ENCODE peak calls at places on chromosomes 3 and 15, in nine cellular contexts. X, T, Z, D, G, V, A, Y and J are unnamed samples.

GRCh38 chr15:88498991-88499390 is 31.5 kb downstream of the MRPS11 start:
- DNase-seq in X (no peak), T (no peak), Z (no peak), D (no peak), G (no peak), V (no peak), A (peak; percentile 100), Y (no peak), J (no peak)

GRCh38 chr3:14507757-14508504 is 32.2 kb downstream of the GRIP2 start:
- DNase-seq in X (no peak), T (peak; percentile 25), Z (no peak), D (no peak), G (no peak), V (no peak), A (no peak), Y (no peak), J (no peak)

GRCh38 chr15:89385596-89386242 is 51.1 kb upstream of the POLG start:
- DNase-seq in X (no peak), T (no peak), Z (peak; percentile 43), D (no peak), G (no peak), V (no peak), A (no peak), Y (no peak), J (peak; percentile 58)

GRCh38 chr3:160403796-160404510 is 4.5 kb downstream of the SMC4 start:
- DNase-seq in X (no peak), T (no peak), Z (peak; percentile 36), D (peak; percentile 39), G (no peak), V (no peak), A (no peak), Y (no peak), J (no peak)

GRCh38 chr3:141686477-141687280 is 51.4 kb upstream of the RNF7 start:
- DNase-seq in X (no peak), T (no peak), Z (peak; percentile 65), D (peak; percentile 82), G (peak; percentile 71), V (no peak), A (peak; percentile 87), Y (peak; percentile 69), J (peak; percentile 84)

GRCh38 chr3:126927405-126927750 is 55.5 kb upstream of the PLXNA1 start:
- DNase-seq in X (no peak), T (no peak), Z (no peak), D (peak; percentile 33), G (no peak), V (no peak), A (peak; percentile 52), Y (no peak), J (peak; percentile 62)

GRCh38 chr3:169954142-169954756 is 12.4 kb upstream of the SEC62 start:
- DNase-seq in X (no peak), T (no peak), Z (no peak), D (no peak), G (no peak), V (no peak), A (no peak), Y (no peak), J (no peak)

GRCh38 chr15:61033938-61034792 is 194.9 kb downstream of the RORA start:
- DNase-seq in X (no peak), T (no peak), Z (no peak), D (peak; percentile 44), G (no peak), V (no peak), A (no peak), Y (no peak), J (no peak)

GRCh38 chr15:39066677-39067076 is 502.1 kb upstream of the RASGRP1 start:
- DNase-seq in X (no peak), T (no peak), Z (no peak), D (peak; percentile 37), G (no peak), V (no peak), A (no peak), Y (no peak), J (no peak)

GRCh38 chr3:62184559-62184958 is 188.8 kb downstream of the FEZF2 start:
- DNase-seq in X (no peak), T (no peak), Z (no peak), D (peak; percentile 23), G (peak; percentile 69), V (no peak), A (peak; percentile 27), Y (no peak), J (peak; percentile 5)

GRCh38 chr3:119346076-119346496 is 51.9 kb downstream of the ARHGAP31 start:
- DNase-seq in X (no peak), T (no peak), Z (no peak), D (no peak), G (no peak), V (no peak), A (no peak), Y (no peak), J (no peak)

GRCh38 chr3:61315874-61316273 is 64.6 kb upstream of the FHIT start:
- DNase-seq in X (no peak), T (no peak), Z (no peak), D (peak; percentile 35), G (no peak), V (no peak), A (no peak), Y (no peak), J (no peak)

GRCh38 chr3:123084192-123084591 is 17.4 kb downstream of the PDIA5 start:
- DNase-seq in X (no peak), T (no peak), Z (no peak), D (peak; percentile 37), G (no peak), V (no peak), A (peak; percentile 32), Y (no peak), J (no peak)

GRCh38 chr3:165158011-165158410 is 38.2 kb downstream of the SLITRK3 start:
- DNase-seq in X (no peak), T (no peak), Z (no peak), D (no peak), G (no peak), V (no peak), A (no peak), Y (no peak), J (no peak)

GRCh38 chr3:14598143-14598569 is 53.4 kb upstream of the CCDC174 start:
- DNase-seq in X (peak; percentile 56), T (no peak), Z (no peak), D (peak; percentile 46), G (no peak), V (peak; percentile 25), A (peak; percentile 57), Y (no peak), J (no peak)

GRCh38 chr15:39828374-39828931 is 45.8 kb upstream of the FSIP1 start:
- DNase-seq in X (no peak), T (peak; percentile 74), Z (no peak), D (peak; percentile 16), G (no peak), V (no peak), A (peak; percentile 95), Y (no peak), J (peak; percentile 51)

GRCh38 chr3:4780545-4780957 is 198.7 kb upstream of the BHLHE40 start:
- DNase-seq in X (no peak), T (no peak), Z (no peak), D (no peak), G (no peak), V (no peak), A (no peak), Y (no peak), J (no peak)

GRCh38 chr3:4719011-4719649 is 226.0 kb downstream of the ITPR1 start:
- DNase-seq in X (no peak), T (no peak), Z (peak; percentile 32), D (no peak), G (no peak), V (no peak), A (no peak), Y (no peak), J (no peak)

GRCh38 chr3:634511-634910 is 437.9 kb downstream of the CHL1 start:
- DNase-seq in X (no peak), T (no peak), Z (no peak), D (no peak), G (no peak), V (no peak), A (no peak), Y (no peak), J (no peak)

GRCh38 chr3:177820683-177821316 is 623.5 kb upstream of the TBL1XR1 start:
- DNase-seq in X (no peak), T (no peak), Z (no peak), D (no peak), G (no peak), V (no peak), A (no peak), Y (no peak), J (peak; percentile 19)

GRCh38 chr15:67784057-67784781 is 41.1 kb upstream of the SKOR1 start:
- DNase-seq in X (no peak), T (no peak), Z (no peak), D (no peak), G (no peak), V (no peak), A (peak; percentile 70), Y (no peak), J (no peak)

GRCh38 chr3:135362889-135363288 is 567.8 kb downstream of the EPHB1 start:
- DNase-seq in X (no peak), T (no peak), Z (no peak), D (no peak), G (no peak), V (no peak), A (no peak), Y (no peak), J (no peak)

GRCh38 chr3:126544596-126545281 is 14.0 kb downstream of the C3orf22 start:
- DNase-seq in X (no peak), T (peak; percentile 19), Z (no peak), D (no peak), G (peak; percentile 42), V (no peak), A (peak; percentile 52), Y (no peak), J (no peak)

GRCh38 chr3:47073685-47074084 is 90.2 kb downstream of the SETD2 start:
- DNase-seq in X (no peak), T (no peak), Z (no peak), D (no peak), G (no peak), V (no peak), A (no peak), Y (no peak), J (no peak)

GRCh38 chr3:12648384-12648959 is 15.4 kb downstream of the RAF1 start:
- DNase-seq in X (no peak), T (no peak), Z (no peak), D (no peak), G (no peak), V (no peak), A (no peak), Y (no peak), J (no peak)

GRCh38 chr3:190345027-190345821 is 23.0 kb upstream of the CLDN1 start:
- DNase-seq in X (no peak), T (peak; percentile 62), Z (peak; percentile 92), D (peak; percentile 90), G (no peak), V (no peak), A (no peak), Y (no peak), J (peak; percentile 91)

GRCh38 chr3:20186600-20187004 is 596 bp upstream of the SGO1 start:
- DNase-seq in X (no peak), T (no peak), Z (no peak), D (peak; percentile 58), G (no peak), V (no peak), A (peak; percentile 19), Y (no peak), J (no peak)

GRCh38 chr3:64612916-64613526 is 74.8 kb downstream of the ADAMTS9 start:
- DNase-seq in X (no peak), T (no peak), Z (peak; percentile 23), D (no peak), G (no peak), V (no peak), A (peak; percentile 33), Y (no peak), J (no peak)

GRCh38 chr3:127392146-127392470 is 104.3 kb upstream of the PRR20G start:
- DNase-seq in X (no peak), T (no peak), Z (no peak), D (no peak), G (no peak), V (no peak), A (peak; percentile 84), Y (no peak), J (no peak)

GRCh38 chr15:44726568-44727461 is 9.5 kb upstream of the TRIM69 start:
- DNase-seq in X (peak; percentile 71), T (no peak), Z (peak; percentile 96), D (peak; percentile 95), G (no peak), V (peak; percentile 49), A (no peak), Y (no peak), J (peak; percentile 96)

GRCh38 chr3:194687638-194688206 is 2.0 kb downstream of the FAM43A start:
- DNase-seq in X (peak; percentile 73), T (no peak), Z (no peak), D (peak; percentile 85), G (peak; percentile 83), V (peak; percentile 63), A (peak; percentile 96), Y (no peak), J (no peak)